ENCODE peak calls at places on chromosomes 13 and 19, in five cellular contexts. N is H9, Y is fibroblast of lung, A is IMR-90, F is PC-3. R is an unnamed sample.

GRCh38 chr19:55483681-55484361 is 1.2 kb upstream of the NAT14 start:
- DNase-seq in Y (no peak), N (no peak), F (no peak), A (no peak), R (no peak)

GRCh38 chr13:23695711-23696512 is 125.7 kb downstream of the TNFRSF19 start:
- DNase-seq in A (no peak), F (no peak), Y (no peak), N (peak; percentile 59), R (no peak)

GRCh38 chr19:47447470-47448359 is 24.0 kb downstream of the SLC8A2 start:
- DNase-seq in F (peak; percentile 37), Y (peak; percentile 31), A (peak; percentile 22), N (peak; percentile 99), R (no peak)

GRCh38 chr19:17079710-17080440 is 4.3 kb downstream of the MYO9B start:
- DNase-seq in N (no peak), A (peak; percentile 99), F (peak; percentile 96), Y (peak; percentile 99), R (peak; percentile 98)

GRCh38 chr13:101757446-101758039 is 305.1 kb downstream of the ITGBL1 start:
- DNase-seq in Y (peak; percentile 72), N (no peak), A (peak; percentile 50), F (peak; percentile 70), R (peak; percentile 14)

GRCh38 chr19:34408421-34408820 is 4.2 kb downstream of the PDCD2L start:
- DNase-seq in A (no peak), F (no peak), N (no peak), Y (no peak), R (no peak)

GRCh38 chr19:46613525-46613924 is 11.4 kb downstream of the PTGIR start:
- DNase-seq in Y (no peak), A (no peak), F (no peak), N (no peak), R (no peak)

GRCh38 chr19:45876161-45876410 is 9.9 kb downstream of the IRF2BP1 start:
- DNase-seq in N (no peak), F (no peak), A (no peak), Y (no peak), R (no peak)

GRCh38 chr13:27403727-27404385 is 20.6 kb upstream of the GTF3A start:
- DNase-seq in A (no peak), F (no peak), N (no peak), Y (no peak), R (no peak)

GRCh38 chr19:44625531-44626066 is 12.2 kb downstream of the IGSF23 start:
- DNase-seq in F (peak; percentile 31), N (no peak), Y (no peak), A (peak; percentile 77), R (no peak)

GRCh38 chr19:18231775-18232174 is 5.5 kb upstream of the PDE4C start:
- DNase-seq in A (no peak), N (no peak), Y (no peak), F (no peak), R (no peak)

GRCh38 chr13:107901230-107901629 is 314.1 kb downstream of the LIG4 start:
- DNase-seq in Y (no peak), F (no peak), A (no peak), N (no peak), R (no peak)

GRCh38 chr13:50521750-50522149 is 321.7 kb downstream of the DLEU7 start:
- DNase-seq in Y (peak; percentile 88), N (no peak), F (no peak), A (peak; percentile 30), R (no peak)

GRCh38 chr13:24683833-24684599 is 3.8 kb downstream of the ATP12A start:
- DNase-seq in F (peak; percentile 52), Y (peak; percentile 27), A (peak; percentile 23), N (peak; percentile 86), R (no peak)

GRCh38 chr19:48543121-48543710 is 8.8 kb upstream of the SULT2B1 start:
- DNase-seq in N (peak; percentile 50), F (peak; percentile 92), Y (peak; percentile 11), A (peak; percentile 65), R (peak; percentile 19)

GRCh38 chr19:38915329-38916321 is 3.6 kb upstream of the CCER2 start:
- DNase-seq in Y (no peak), F (no peak), N (no peak), A (no peak), R (no peak)
- H2AFZ ChIP-seq in Y (no peak overlapping the region), F (no peak overlapping the region), N (no peak overlapping the region), A (no peak overlapping the region), R (no peak overlapping the region)

GRCh38 chr19:5339950-5340636 is 519 bp downstream of the PTPRS start:
- DNase-seq in Y (no peak), F (peak; percentile 30), N (no peak), A (no peak), R (no peak)

GRCh38 chr19:5339470-5339949 is 1.1 kb downstream of the PTPRS start:
- DNase-seq in F (no peak), N (no peak), A (no peak), Y (no peak), R (no peak)

GRCh38 chr19:5341448-5341820 is 822 bp upstream of the PTPRS start:
- DNase-seq in F (no peak), A (no peak), N (no peak), Y (no peak), R (no peak)

GRCh38 chr19:5341981-5342380 is 1.4 kb upstream of the PTPRS start:
- DNase-seq in A (no peak), N (no peak), F (no peak), Y (no peak), R (no peak)

DNA sequence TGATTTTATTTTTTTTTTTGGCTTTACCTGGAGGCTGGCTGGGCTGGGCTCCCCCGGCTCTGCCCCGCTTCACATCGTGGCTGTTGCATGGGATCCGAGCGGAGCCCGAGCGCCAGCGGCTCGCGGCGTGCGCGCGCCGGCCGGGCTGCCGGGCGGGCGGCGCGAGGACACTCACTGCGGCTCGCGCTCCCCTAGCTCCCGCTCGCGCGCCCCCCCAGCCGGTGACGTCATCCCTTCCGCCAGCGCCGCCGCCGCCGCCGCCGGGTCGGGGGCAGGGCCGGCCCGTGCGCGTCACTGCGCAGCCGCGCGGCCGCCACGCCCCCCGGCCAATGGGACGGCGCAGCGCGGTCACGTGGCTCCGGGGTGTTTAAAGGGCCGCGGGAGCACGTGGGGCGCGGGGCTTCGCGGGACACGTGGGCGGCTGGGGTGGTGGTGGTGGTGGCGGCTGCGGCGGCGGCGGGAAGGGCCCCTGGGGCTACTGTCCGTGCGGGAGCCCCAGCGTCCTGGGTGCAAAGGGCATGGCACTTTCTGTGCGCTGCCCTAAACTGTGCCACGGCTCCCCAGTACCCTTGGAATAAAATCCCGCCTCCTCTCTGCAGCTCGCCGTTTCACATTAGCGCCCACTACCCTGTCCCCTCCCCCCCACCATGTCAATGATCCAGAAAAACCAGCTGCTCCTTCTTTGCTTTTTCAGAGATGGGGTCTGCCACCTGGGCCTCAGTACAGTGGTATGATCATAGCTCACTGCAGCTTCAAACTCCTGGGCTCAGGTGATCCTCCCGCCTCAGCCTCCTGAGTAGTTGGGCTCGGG is at the start of gene PTPRS:
- DNase-seq in F (peak; percentile 92), N (peak; percentile 88), A (peak; percentile 74), Y (peak; percentile 70), R (peak; percentile 50)
- H2AFZ ChIP-seq in F (peak within 1 kb of the TSS; percentile 87), N (no peak within 1 kb of the TSS), A (peak within 1 kb of the TSS; percentile 86), Y (no peak within 1 kb of the TSS), R (peak within 1 kb of the TSS; percentile 66)

GRCh38 chr19:28293685-28294084 is 919.3 kb downstream of the UQCRFS1 start:
- DNase-seq in Y (no peak), F (no peak), A (no peak), N (no peak), R (no peak)

GRCh38 chr19:28294395-28294794 is 918.6 kb downstream of the UQCRFS1 start:
- DNase-seq in F (no peak), N (no peak), Y (no peak), A (no peak), R (peak; percentile 65)

GRCh38 chr19:28291874-28292273 is 921.1 kb downstream of the UQCRFS1 start:
- DNase-seq in A (no peak), Y (no peak), N (no peak), F (no peak), R (no peak)

GRCh38 chr19:28290963-28291657 is 921.8 kb downstream of the UQCRFS1 start:
- DNase-seq in N (peak; percentile 46), A (no peak), Y (no peak), F (no peak), R (no peak)

DNA sequence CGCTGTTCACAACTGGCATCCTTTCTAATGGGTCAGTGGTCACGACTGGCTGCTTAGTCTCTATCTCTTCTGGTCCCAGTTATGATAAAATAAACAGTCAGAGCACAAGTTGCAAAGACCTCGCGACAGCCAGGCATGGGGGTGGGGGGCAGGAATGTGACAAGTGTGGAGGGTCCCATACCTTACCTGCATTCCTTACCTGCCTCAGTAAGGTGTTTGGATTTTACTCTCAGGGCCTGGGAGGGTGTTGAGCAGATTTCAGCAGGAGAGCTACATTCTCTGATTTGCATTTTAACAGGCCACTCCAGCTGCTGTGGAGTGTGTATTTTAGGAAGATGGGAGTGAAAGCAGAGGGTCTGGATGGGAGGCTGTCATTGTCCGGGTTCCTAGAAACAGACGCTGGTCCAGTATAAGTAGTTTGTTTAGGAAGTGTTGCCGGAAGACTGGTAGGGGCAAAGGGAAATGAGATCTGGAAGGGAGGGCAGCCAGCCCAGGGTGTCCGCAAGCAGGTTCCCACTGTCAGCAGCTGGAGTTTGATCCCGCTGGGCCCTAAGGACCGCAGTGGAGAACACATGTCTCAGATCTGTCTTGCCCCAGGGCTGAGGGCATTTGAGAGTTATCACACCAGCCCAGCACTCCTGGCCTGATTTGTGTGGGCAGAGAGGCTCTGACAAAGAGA is 920.0 kb downstream of the UQCRFS1 start:
- DNase-seq in F (no peak), A (no peak), N (peak; percentile 52), Y (no peak), R (no peak)
- H2AFZ ChIP-seq in F (no peak overlapping the region), A (no peak overlapping the region), N (no peak overlapping the region), Y (no peak overlapping the region), R (no peak overlapping the region)

GRCh38 chr13:60268203-60268555 is 104.5 kb upstream of the DIAPH3 start:
- DNase-seq in A (no peak), Y (no peak), N (no peak), F (peak; percentile 37), R (no peak)
- H2AFZ ChIP-seq in A (no peak overlapping the region), Y (no peak overlapping the region), N (peak overlapping the region; percentile 49), F (peak overlapping the region; percentile 22), R (no peak overlapping the region)

DNA sequence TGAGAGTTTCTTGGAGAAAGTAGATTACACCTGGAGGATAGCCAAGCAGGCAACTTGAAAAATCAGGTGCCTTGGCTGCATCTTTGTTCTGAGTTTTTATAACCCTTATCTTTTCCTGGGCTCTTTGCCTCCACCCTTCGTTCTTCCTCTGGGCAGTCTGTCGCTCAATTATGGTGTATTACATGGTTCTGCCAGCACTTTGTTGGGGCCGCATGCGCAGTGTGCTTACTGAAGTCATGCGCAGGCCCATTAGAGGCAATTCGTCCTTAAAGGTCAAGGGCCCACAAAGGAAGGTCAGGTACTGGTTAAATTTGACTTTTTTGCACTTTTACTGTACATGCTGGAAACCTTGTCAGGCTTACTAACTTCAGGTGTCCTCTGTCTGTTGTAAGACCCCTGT is 761.9 kb upstream of the SLITRK5 start:
- DNase-seq in N (no peak), A (no peak), Y (no peak), F (no peak), R (no peak)
- H2AFZ ChIP-seq in N (no peak overlapping the region), A (no peak overlapping the region), Y (no peak overlapping the region), F (peak overlapping the region; percentile 50), R (no peak overlapping the region)

R was measured in astrocyte.